ENCODE peak calls at places on chromosomes 3 and 15, in nine cellular contexts. P is GM10248; T is tibial nerve; I is kidney epithelial cell; Y is hepatocyte; X is HFFc6; R is GM06990; E is Calu3; B is activated CD8-positive, alpha-beta T cell treated with anti-CD3 and anti-CD28 coated beads for 36 hours. M is an unnamed sample.

GRCh38 chr15:45645026-45645980 is 10.5 kb downstream of the SQOR start:
- DNase-seq in B (peak; percentile 44), Y (peak; percentile 57), P (no peak), X (peak; percentile 64), R (peak; percentile 26), I (no peak), T (no peak), E (no peak), M (no peak)

GRCh38 chr3:132343018-132343612 is 25.9 kb downstream of the ACP3 start:
- DNase-seq in P (peak; percentile 25), Y (peak; percentile 76), B (peak; percentile 43), X (peak; percentile 52), I (no peak), T (no peak), R (no peak), E (peak; percentile 72), M (peak; percentile 12)

GRCh38 chr3:71817262-71817661 is 32.3 kb upstream of the PROK2 start:
- DNase-seq in E (no peak), P (no peak), R (no peak), X (no peak), T (no peak), Y (no peak), I (no peak), B (no peak), M (no peak)

GRCh38 chr15:31177936-31178335 is 76.4 kb upstream of the TRPM1 start:
- DNase-seq in E (no peak), T (no peak), Y (no peak), R (no peak), P (no peak), B (no peak), X (no peak), I (no peak), M (no peak)

GRCh38 chr3:126321490-126321889 is 35.7 kb downstream of the KLF15 start:
- DNase-seq in I (no peak), B (no peak), R (no peak), X (no peak), E (no peak), Y (no peak), P (no peak), T (no peak), M (no peak)

GRCh38 chr3:116524455-116524854 is 79.2 kb upstream of the LSAMP start:
- DNase-seq in E (no peak), I (no peak), R (no peak), Y (no peak), X (no peak), T (no peak), B (no peak), P (no peak), M (no peak)

GRCh38 chr3:29203846-29204245 is 77.0 kb upstream of the RBMS3 start:
- DNase-seq in I (no peak), R (no peak), X (peak; percentile 21), T (no peak), B (no peak), Y (no peak), E (no peak), P (no peak), M (no peak)

GRCh38 chr3:9552252-9552999 is 1.2 kb downstream of the LHFPL4 start:
- DNase-seq in X (no peak), I (peak; percentile 18), B (peak; percentile 65), R (peak; percentile 14), T (no peak), E (no peak), P (peak; percentile 67), Y (peak; percentile 81), M (peak; percentile 81)

GRCh38 chr3:58532794-58533220 is 4.2 kb downstream of the ACOX2 start:
- DNase-seq in I (no peak), E (peak; percentile 82), R (peak; percentile 78), X (peak; percentile 54), B (peak; percentile 90), T (peak; percentile 44), P (peak; percentile 90), Y (peak; percentile 89), M (peak; percentile 62)

GRCh38 chr15:58758141-58758540 is 8.6 kb upstream of the ADAM10 start:
- DNase-seq in P (peak; percentile 42), T (no peak), Y (no peak), E (peak; percentile 33), X (no peak), B (no peak), R (no peak), I (no peak), M (no peak)

GRCh38 chr3:98359993-98360675 is 6.5 kb downstream of the OR5K4 start:
- DNase-seq in B (peak; percentile 28), P (no peak), T (no peak), R (peak; percentile 62), X (no peak), I (no peak), Y (no peak), E (peak; percentile 52), M (no peak)
- TF ChIP-seq CTCF in B (no peak), P (no peak), T (no peak), R (peak; percentile 72), X (no peak), I (no peak), Y (no peak), E (no peak), M (no peak)

DNA sequence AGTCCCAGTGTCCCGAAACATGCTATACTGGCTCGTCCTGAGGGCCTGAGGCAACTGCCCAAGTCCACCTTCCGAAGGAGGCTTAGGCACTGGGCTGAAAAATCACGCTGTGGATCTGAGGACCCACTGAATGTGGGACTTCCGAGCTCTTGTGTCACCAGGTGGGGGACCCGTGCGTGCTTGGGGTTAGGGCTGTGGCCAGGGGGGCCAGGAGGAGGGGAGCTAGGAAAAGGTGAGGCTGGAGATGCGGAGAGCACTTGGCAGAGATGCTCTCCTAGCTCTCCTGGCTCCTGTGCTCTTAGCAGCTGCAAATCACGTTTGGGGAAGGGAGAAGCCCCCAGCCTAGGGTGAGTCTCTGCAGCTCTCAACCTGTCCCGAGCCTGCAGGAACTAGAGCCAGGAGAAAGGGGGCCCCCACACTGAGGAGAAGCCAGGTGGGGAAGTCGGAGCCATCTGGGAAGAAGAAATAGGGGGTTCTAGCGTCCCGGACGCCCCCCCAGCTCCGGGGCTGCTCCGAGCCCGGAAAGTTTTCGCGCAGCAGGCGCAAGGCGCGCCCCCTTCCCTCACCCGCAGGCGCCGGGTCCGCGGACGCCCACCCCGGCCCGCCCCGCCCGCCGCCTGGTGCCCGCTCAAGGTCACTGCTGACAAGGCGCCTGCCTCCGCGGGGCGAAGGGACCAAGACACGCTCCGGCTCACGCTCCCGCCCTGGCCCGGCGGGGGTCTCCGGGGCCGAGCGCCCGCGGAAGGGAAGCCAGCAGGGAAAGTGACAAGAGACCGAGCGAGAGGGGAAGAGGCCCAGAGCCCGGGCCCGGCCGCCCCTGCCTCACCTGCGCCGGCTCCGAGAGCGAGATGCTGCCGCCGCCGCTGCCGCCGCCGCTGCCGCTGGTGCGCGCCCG is 108.7 kb upstream of the SLC6A11 start:
- DNase-seq in I (no peak), P (no peak), Y (no peak), X (no peak), B (no peak), T (no peak), R (no peak), E (no peak), M (peak; percentile 44)
- TF ChIP-seq CTCF in I (no peak), P (no peak), Y (no peak), X (peak; percentile 19), B (peak; percentile 21), T (no peak), R (no peak), E (no peak), M (peak; percentile 54)

GRCh38 chr3:67037615-67038014 is 39.5 kb downstream of the KBTBD8 start:
- DNase-seq in T (no peak), E (no peak), I (no peak), X (no peak), Y (no peak), B (no peak), P (no peak), R (no peak), M (no peak)
- TF ChIP-seq CTCF in T (no peak), E (no peak), I (no peak), X (no peak), Y (peak; percentile 26), B (no peak), P (peak; percentile 14), R (no peak), M (no peak)

GRCh38 chr15:94666553-94666952 is 435.2 kb downstream of the MCTP2 start:
- DNase-seq in I (no peak), Y (no peak), B (no peak), E (no peak), X (no peak), T (no peak), P (no peak), R (no peak), M (no peak)
- TF ChIP-seq CTCF in I (no peak), Y (no peak), B (no peak), E (no peak), X (no peak), T (no peak), P (no peak), R (no peak), M (no peak)